ENCODE peak calls at places on chromosomes 11 and 22, in five cellular contexts. V, Z, W, T and K are unnamed samples.
A peak's percentile ranks its signal among the peaks of the same experiment; 100 is the strongest.

GRCh38 chr11:130858215-130858614 is 58.1 kb downstream of the SNX19 start:
- DNase-seq in V (peak; percentile 41), Z (no peak), W (peak; percentile 6), T (no peak), K (no peak)

GRCh38 chr11:33039274-33040126 is at the start of gene TCP11L1:
- DNase-seq in W (peak; percentile 66), T (peak; percentile 96), V (peak; percentile 90), Z (peak; percentile 59), K (peak; percentile 94)

GRCh38 chr11:127564803-127565202 is 564.2 kb upstream of the KIRREL3 start:
- DNase-seq in W (no peak), Z (no peak), T (no peak), V (no peak), K (no peak)

GRCh38 chr11:118046051-118046963 is 30.6 kb upstream of the TMPRSS4 start:
- DNase-seq in W (no peak), Z (peak; percentile 23), V (no peak), T (no peak), K (no peak)

GRCh38 chr11:92702037-92702436 is 267.4 kb upstream of the MTNR1B start:
- DNase-seq in V (no peak), T (no peak), Z (no peak), W (no peak), K (no peak)

GRCh38 chr11:80227915-80228314 is 787.1 kb upstream of the TENM4 start:
- DNase-seq in Z (no peak), T (no peak), V (no peak), W (no peak), K (no peak)

GRCh38 chr11:2807276-2807681 is 78.3 kb downstream of the CDKN1C start:
- DNase-seq in T (peak; percentile 84), W (no peak), Z (no peak), V (no peak), K (peak; percentile 75)

GRCh38 chr22:23841292-23841691 is 2.5 kb upstream of the DERL3 start:
- DNase-seq in T (no peak), W (no peak), V (no peak), Z (no peak), K (no peak)

GRCh38 chr11:78228467-78228866 is 39.7 kb downstream of the USP35 start:
- DNase-seq in Z (no peak), V (peak; percentile 85), T (no peak), W (peak; percentile 55), K (peak; percentile 21)

GRCh38 chr22:25692965-25693565 is 48.9 kb upstream of the MYO18B start:
- DNase-seq in W (no peak), T (no peak), Z (no peak), V (no peak), K (no peak)

GRCh38 chr11:2858995-2859705 is 26.4 kb downstream of the CDKN1C start:
- DNase-seq in V (no peak), W (no peak), Z (no peak), T (no peak), K (no peak)

GRCh38 chr11:72719144-72719543 is 33.1 kb downstream of the ARAP1 start:
- DNase-seq in Z (no peak), T (no peak), V (no peak), W (no peak), K (no peak)

GRCh38 chr22:45575607-45576272 is 73.1 kb downstream of the FBLN1 start:
- DNase-seq in V (no peak), Z (no peak), W (no peak), T (no peak), K (no peak)

GRCh38 chr11:36157151-36157519 is 132.1 kb downstream of the COMMD9 start:
- DNase-seq in Z (no peak), W (no peak), T (no peak), V (no peak), K (no peak)

GRCh38 chr11:99098751-99099150 is 78.0 kb downstream of the CNTN5 start:
- DNase-seq in Z (no peak), T (no peak), W (no peak), V (no peak), K (no peak)

GRCh38 chr22:20551805-20552449 is 44.5 kb downstream of the MED15 start:
- DNase-seq in V (peak; percentile 72), Z (no peak), T (peak; percentile 69), W (no peak), K (peak; percentile 85)

GRCh38 chr11:35792846-35793192 is 130.2 kb downstream of the TRIM44 start:
- DNase-seq in T (no peak), W (no peak), Z (no peak), V (no peak), K (no peak)

GRCh38 chr11:106695506-106695905 is 322.8 kb downstream of the GUCY1A2 start:
- DNase-seq in Z (no peak), V (no peak), W (no peak), T (no peak), K (no peak)

GRCh38 chr11:79403839-79404238 is 37.0 kb downstream of the TENM4 start:
- DNase-seq in Z (no peak), V (no peak), T (no peak), W (no peak), K (no peak)

GRCh38 chr22:29272624-29273023 is 4.6 kb downstream of the EWSR1 start:
- DNase-seq in T (no peak), Z (no peak), W (no peak), V (no peak), K (no peak)

GRCh38 chr22:39300198-39300830 is 19.1 kb downstream of the RPL3 start:
- DNase-seq in Z (no peak), V (no peak), W (no peak), T (no peak), K (no peak)

GRCh38 chr22:25067851-25068421 is 115.4 kb downstream of the KIAA1671 start:
- DNase-seq in V (no peak), T (no peak), Z (peak; percentile 75), W (peak; percentile 94), K (peak; percentile 92)

GRCh38 chr22:44085743-44086741 is 61.9 kb downstream of the PARVB start:
- DNase-seq in W (peak; percentile 19), V (peak; percentile 83), T (no peak), Z (no peak), K (no peak)

GRCh38 chr11:10524471-10524870 is 16.5 kb downstream of the RNF141 start:
- DNase-seq in Z (no peak), W (no peak), T (no peak), V (no peak), K (no peak)

GRCh38 chr22:50032109-50032871 is 19.7 kb upstream of the IL17REL start:
- DNase-seq in V (no peak), Z (no peak), T (no peak), W (no peak), K (peak; percentile 69)

GRCh38 chr22:35215993-35216392 is 41.3 kb upstream of the HMGXB4 start:
- DNase-seq in Z (no peak), W (no peak), T (no peak), V (no peak), K (no peak)

GRCh38 chr22:24926849-24927579 is 19.5 kb downstream of the LHFPL7 start:
- DNase-seq in T (no peak), Z (no peak), W (no peak), V (no peak), K (no peak)

GRCh38 chr11:113397212-113397611 is 9.6 kb downstream of the ANKK1 start:
- DNase-seq in W (no peak), T (no peak), Z (no peak), V (no peak), K (peak; percentile 59)

GRCh38 chr11:121586727-121587126 is 134.0 kb upstream of the SORL1-AS1 start:
- DNase-seq in W (no peak), V (no peak), Z (no peak), T (no peak), K (no peak)
- H3K4me3 ChIP-seq in W (no peak overlapping the region), V (no peak overlapping the region), Z (no peak overlapping the region), T (no peak overlapping the region), K (no peak overlapping the region)

GRCh38 chr11:25441432-25441831 is 890.5 kb upstream of the ANO3 start:
- DNase-seq in W (no peak), Z (no peak), T (no peak), V (no peak), K (no peak)

GRCh38 chr11:25435197-25435596 is 896.7 kb upstream of the ANO3 start:
- DNase-seq in V (no peak), Z (no peak), W (no peak), T (no peak), K (no peak)

GRCh38 chr11:25432376-25432775 is 899.6 kb upstream of the ANO3 start:
- DNase-seq in W (no peak), V (no peak), Z (no peak), T (no peak), K (no peak)

DNA sequence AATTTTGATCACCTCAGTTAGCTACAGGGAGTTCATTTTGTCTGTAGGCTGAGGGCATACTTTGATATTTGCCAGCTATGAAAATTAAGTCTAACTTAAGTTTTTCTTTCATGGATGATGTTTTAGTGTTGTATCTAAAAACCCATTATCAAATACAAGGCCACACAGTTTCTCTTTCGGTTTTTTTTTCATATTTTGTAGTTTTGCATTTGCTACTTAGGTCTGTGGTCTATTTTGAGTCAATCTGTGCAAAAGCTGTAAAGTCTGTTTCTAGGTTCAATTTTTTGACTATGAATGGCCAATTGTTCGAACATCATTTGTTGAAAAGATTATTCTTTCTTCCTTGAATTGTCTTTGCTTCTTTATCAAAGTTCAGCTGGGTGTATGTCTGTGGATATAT is 895.6 kb upstream of the ANO3 start:
- DNase-seq in T (no peak), W (no peak), V (no peak), Z (no peak), K (no peak)
- H3K27ac ChIP-seq in T (no peak overlapping the region), W (no peak overlapping the region), V (no peak overlapping the region), Z (no peak overlapping the region), K (no peak overlapping the region)

DNA sequence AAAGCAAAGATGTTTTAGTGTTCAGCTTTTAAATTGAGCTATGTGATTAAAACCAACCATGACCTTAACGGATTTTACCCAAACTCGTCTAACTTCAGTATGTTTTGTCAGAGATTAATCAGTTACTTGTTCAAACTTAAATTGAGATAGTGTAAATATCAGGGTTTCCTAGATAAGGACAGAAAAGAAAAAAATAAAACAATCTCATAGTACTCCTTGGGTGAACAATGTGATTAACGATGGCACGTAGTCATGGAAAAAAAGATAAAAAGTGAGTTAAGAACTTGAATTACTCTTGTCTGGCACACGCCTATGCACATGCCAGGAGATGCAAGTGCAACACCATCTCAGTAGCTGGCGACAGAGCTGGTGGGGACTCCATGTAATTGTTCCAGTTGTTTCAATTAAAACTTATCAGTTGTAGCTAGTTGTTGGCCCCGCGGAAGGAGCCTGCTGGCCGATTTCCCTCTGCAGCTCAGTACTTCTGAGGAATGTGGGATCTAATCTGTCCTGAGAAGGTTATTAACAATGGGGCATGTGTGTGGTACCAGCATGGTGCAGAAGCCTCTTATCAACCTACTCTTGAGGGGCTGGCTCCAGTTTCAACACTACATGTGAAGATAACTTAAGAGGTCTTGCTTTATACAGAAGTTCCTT is 3.0 kb downstream of the RASSF10 start:
- DNase-seq in W (no peak), V (no peak), T (no peak), Z (no peak), K (no peak)
- H3K4me3 ChIP-seq in W (no peak overlapping the region), V (no peak overlapping the region), T (peak overlapping the region; percentile 3), Z (no peak overlapping the region), K (no peak overlapping the region)

GRCh38 chr11:58394195-58394594 is 12.5 kb downstream of the OR5B3 start:
- DNase-seq in V (no peak), W (no peak), Z (no peak), T (no peak), K (no peak)

GRCh38 chr11:58392741-58393140 is 13.9 kb downstream of the OR5B3 start:
- DNase-seq in V (no peak), T (no peak), Z (no peak), W (no peak), K (no peak)

GRCh38 chr11:58391879-58392278 is 14.8 kb downstream of the OR5B3 start:
- DNase-seq in T (no peak), W (no peak), Z (no peak), V (no peak), K (no peak)

GRCh38 chr11:58390551-58391063 is 16.1 kb downstream of the OR5B3 start:
- DNase-seq in V (no peak), T (no peak), Z (no peak), W (no peak), K (no peak)

GRCh38 chr11:58395581-58395980 is 11.1 kb downstream of the OR5B3 start:
- DNase-seq in T (no peak), W (no peak), Z (no peak), V (no peak), K (no peak)
- H3K27ac ChIP-seq in T (no peak overlapping the region), W (no peak overlapping the region), Z (no peak overlapping the region), V (no peak overlapping the region), K (no peak overlapping the region)